ENCODE peak calls at places on chromosomes 5 and 9, in six cellular contexts. One of them, this sample, is unnamed. For H3K4me1, the result is how much of the 10 kb centered on the place peaks cover.

GRCh38 chr5:33441241-33441844 is 578 bp downstream of the TARS1 start:
- DNase-seq in HepG2: peak
- DNase-seq in A549: peak
- DNase-seq in K562: peak
- DNase-seq in SK-N-SH: peak
- DNase-seq in IMR-90: peak
- DNase-seq in this sample: no peak

GRCh38 chr9:99167120-99167519 is 54.6 kb downstream of the ALG2 start:
- DNase-seq in HepG2: no peak
- DNase-seq in A549: no peak
- DNase-seq in K562: peak
- DNase-seq in SK-N-SH: no peak
- DNase-seq in IMR-90: no peak
- DNase-seq in this sample: no peak

GRCh38 chr5:115577329-115577728 is 24.9 kb downstream of the TICAM2 start:
- DNase-seq in HepG2: no peak
- DNase-seq in A549: no peak
- DNase-seq in K562: no peak
- DNase-seq in SK-N-SH: no peak
- DNase-seq in IMR-90: no peak
- DNase-seq in this sample: no peak

GRCh38 chr5:112059601-112060135 is 302.7 kb upstream of the NREP start:
- DNase-seq in HepG2: no peak
- DNase-seq in A549: no peak
- DNase-seq in K562: no peak
- DNase-seq in SK-N-SH: peak
- DNase-seq in IMR-90: no peak
- DNase-seq in this sample: no peak

GRCh38 chr5:26563979-26564378 is 474.4 kb downstream of the CDH9 start:
- DNase-seq in HepG2: no peak
- DNase-seq in A549: no peak
- DNase-seq in K562: no peak
- DNase-seq in SK-N-SH: no peak
- DNase-seq in IMR-90: no peak
- DNase-seq in this sample: no peak

GRCh38 chr5:161547573-161548471 is 1.3 kb upstream of the GABRB2 start:
- DNase-seq in HepG2: no peak
- DNase-seq in A549: peak
- DNase-seq in K562: no peak
- DNase-seq in SK-N-SH: peak
- DNase-seq in IMR-90: no peak
- DNase-seq in this sample: peak

GRCh38 chr5:176383248-176383905 is 5.0 kb downstream of the NOP16 start:
- DNase-seq in HepG2: no peak
- DNase-seq in A549: no peak
- DNase-seq in K562: no peak
- DNase-seq in SK-N-SH: no peak
- DNase-seq in IMR-90: no peak
- DNase-seq in this sample: no peak

GRCh38 chr5:123496892-123497291 is 15.1 kb upstream of the CSNK1G3 start:
- DNase-seq in HepG2: no peak
- DNase-seq in A549: no peak
- DNase-seq in K562: no peak
- DNase-seq in SK-N-SH: no peak
- DNase-seq in IMR-90: peak
- DNase-seq in this sample: no peak

GRCh38 chr5:6736106-6736505 is 22.9 kb downstream of the TENT4A start:
- DNase-seq in HepG2: no peak
- DNase-seq in A549: no peak
- DNase-seq in K562: no peak
- DNase-seq in SK-N-SH: no peak
- DNase-seq in IMR-90: no peak
- DNase-seq in this sample: no peak

DNA sequence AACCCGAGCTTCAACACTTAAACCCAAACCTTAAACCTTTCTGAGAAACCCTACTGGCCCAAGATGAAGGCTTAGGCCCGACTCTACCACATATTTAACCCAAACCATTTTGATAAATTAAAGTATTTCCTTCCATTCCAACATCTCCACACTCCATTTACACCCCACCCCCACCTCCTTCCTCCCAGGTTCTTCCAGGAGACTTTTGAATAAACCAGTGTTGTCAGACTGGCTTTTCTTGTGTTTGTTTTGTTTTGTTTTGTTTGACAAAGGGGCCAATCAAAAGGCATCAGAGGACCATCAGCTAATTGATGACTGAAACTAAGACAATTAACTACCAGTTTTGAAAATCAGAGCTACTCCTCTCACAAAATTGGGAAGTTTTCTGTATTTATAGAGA is 4.6 kb upstream of the ZNF608 start:
- DNase-seq in HepG2: no peak
- DNase-seq in A549: no peak
- DNase-seq in K562: no peak
- DNase-seq in SK-N-SH: no peak
- DNase-seq in IMR-90: no peak
- DNase-seq in this sample: no peak
- H3K4me1 ChIP-seq in HepG2: under half
- H3K4me1 ChIP-seq in A549: under half
- H3K4me1 ChIP-seq in K562: under half
- H3K4me1 ChIP-seq in SK-N-SH: under half
- H3K4me1 ChIP-seq in IMR-90: under half
- H3K4me1 ChIP-seq in this sample: under half

DNA sequence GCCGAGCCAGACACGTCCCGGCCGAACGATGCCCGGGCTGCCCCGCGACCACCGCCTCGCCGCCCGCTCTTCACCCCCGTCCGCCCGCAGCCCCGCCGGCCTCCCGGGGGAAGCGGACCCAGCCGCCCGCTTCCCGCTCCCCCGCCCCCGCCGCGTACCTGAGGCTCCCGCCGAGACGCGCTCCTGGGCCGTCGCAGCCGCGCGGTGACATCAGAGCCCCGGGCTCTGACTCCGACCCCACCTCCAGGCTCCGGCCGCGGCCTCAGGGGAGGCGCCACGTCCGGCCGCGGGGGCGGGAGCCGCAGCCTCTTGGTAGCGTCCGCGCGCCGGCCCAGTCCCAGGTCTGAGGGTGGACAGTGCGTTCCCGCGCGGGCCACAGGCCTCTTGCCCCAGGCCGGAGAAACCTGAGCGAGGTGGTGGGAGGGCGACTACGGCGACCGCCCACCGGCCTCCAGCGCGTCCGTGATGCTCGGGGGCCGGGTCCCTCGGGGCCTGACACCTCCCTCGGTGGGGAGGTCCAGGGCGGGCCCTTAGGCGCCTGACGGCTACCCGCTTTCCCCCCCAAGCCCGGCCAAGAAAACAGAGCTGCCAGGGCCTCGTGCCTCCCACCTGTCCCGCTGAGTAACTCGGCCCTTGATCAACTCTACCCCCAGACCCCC is at the start of gene SHROOM1:
- DNase-seq in HepG2: peak
- DNase-seq in A549: peak
- DNase-seq in K562: peak
- DNase-seq in SK-N-SH: peak
- DNase-seq in IMR-90: peak
- DNase-seq in this sample: no peak
- TF ChIP-seq RFX5 in HepG2: no peak
- TF ChIP-seq RFX5 in A549: no peak
- TF ChIP-seq RFX5 in K562: no peak
- TF ChIP-seq RFX5 in SK-N-SH: no peak
- TF ChIP-seq RFX5 in IMR-90: no peak
- TF ChIP-seq RFX5 in this sample: no peak

GRCh38 chr5:67409342-67409741 is 212.7 kb upstream of the CD180 start:
- DNase-seq in HepG2: no peak
- DNase-seq in A549: no peak
- DNase-seq in K562: no peak
- DNase-seq in SK-N-SH: no peak
- DNase-seq in IMR-90: no peak
- DNase-seq in this sample: no peak
- TF ChIP-seq RAD21 in HepG2: no peak
- TF ChIP-seq RAD21 in A549: no peak
- TF ChIP-seq RAD21 in K562: no peak
- TF ChIP-seq RAD21 in SK-N-SH: no peak
- TF ChIP-seq RAD21 in IMR-90: no peak
- TF ChIP-seq RAD21 in this sample: no peak

GRCh38 chr5:126848253-126848652 is 71.3 kb downstream of the LMNB1 start:
- DNase-seq in HepG2: no peak
- DNase-seq in A549: no peak
- DNase-seq in K562: no peak
- DNase-seq in SK-N-SH: no peak
- DNase-seq in IMR-90: no peak
- DNase-seq in this sample: no peak
- H3K4me1 ChIP-seq in HepG2: under half
- H3K4me1 ChIP-seq in A549: under half
- H3K4me1 ChIP-seq in K562: under half
- H3K4me1 ChIP-seq in SK-N-SH: under half
- H3K4me1 ChIP-seq in IMR-90: under half
- H3K4me1 ChIP-seq in this sample: under half

GRCh38 chr5:67246546-67246945 is 49.9 kb upstream of the CD180 start:
- DNase-seq in HepG2: no peak
- DNase-seq in A549: no peak
- DNase-seq in K562: no peak
- DNase-seq in SK-N-SH: no peak
- DNase-seq in IMR-90: no peak
- DNase-seq in this sample: no peak
- TF ChIP-seq RFX5 in HepG2: no peak
- TF ChIP-seq RFX5 in A549: no peak
- TF ChIP-seq RFX5 in K562: no peak
- TF ChIP-seq RFX5 in SK-N-SH: no peak
- TF ChIP-seq RFX5 in IMR-90: no peak
- TF ChIP-seq RFX5 in this sample: no peak

GRCh38 chr9:108142142-108142503 is 652.6 kb upstream of the KLF4 start:
- DNase-seq in HepG2: no peak
- DNase-seq in A549: no peak
- DNase-seq in K562: no peak
- DNase-seq in SK-N-SH: no peak
- DNase-seq in IMR-90: no peak
- DNase-seq in this sample: no peak

GRCh38 chr9:108139900-108140299 is 650.3 kb upstream of the KLF4 start:
- DNase-seq in HepG2: no peak
- DNase-seq in A549: no peak
- DNase-seq in K562: no peak
- DNase-seq in SK-N-SH: no peak
- DNase-seq in IMR-90: no peak
- DNase-seq in this sample: no peak

GRCh38 chr9:108142504-108143201 is 653.1 kb upstream of the KLF4 start:
- DNase-seq in HepG2: no peak
- DNase-seq in A549: no peak
- DNase-seq in K562: no peak
- DNase-seq in SK-N-SH: no peak
- DNase-seq in IMR-90: peak
- DNase-seq in this sample: peak
- TF ChIP-seq RAD21 in HepG2: no peak
- TF ChIP-seq RAD21 in A549: no peak
- TF ChIP-seq RAD21 in K562: no peak
- TF ChIP-seq RAD21 in SK-N-SH: no peak
- TF ChIP-seq RAD21 in IMR-90: no peak
- TF ChIP-seq RAD21 in this sample: no peak

DNA sequence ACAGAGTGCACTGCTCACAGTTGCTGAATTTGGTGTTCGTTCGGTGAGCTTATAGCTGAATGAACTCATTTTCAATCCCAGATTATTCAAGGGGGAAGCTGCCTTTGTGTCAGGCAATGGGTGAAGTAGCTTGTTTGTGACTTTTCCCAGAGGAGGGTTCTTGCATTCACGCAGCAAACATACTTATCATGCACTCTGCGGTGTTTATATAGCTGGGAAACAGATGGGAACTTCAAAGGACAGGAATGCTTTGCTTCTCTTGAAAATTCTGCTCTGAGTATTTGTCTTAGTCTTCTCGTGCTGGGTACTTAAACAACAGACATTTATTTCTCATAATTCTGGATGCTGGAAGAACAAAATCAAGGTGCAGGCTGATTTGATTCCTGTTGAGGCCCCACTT is 64.7 kb upstream of the ABCA1 start:
- DNase-seq in HepG2: peak
- DNase-seq in A549: no peak
- DNase-seq in K562: no peak
- DNase-seq in SK-N-SH: no peak
- DNase-seq in IMR-90: peak
- DNase-seq in this sample: no peak
- H3K4me1 ChIP-seq in HepG2: under half
- H3K4me1 ChIP-seq in A549: under half
- H3K4me1 ChIP-seq in K562: under half
- H3K4me1 ChIP-seq in SK-N-SH: under half
- H3K4me1 ChIP-seq in IMR-90: under half
- H3K4me1 ChIP-seq in this sample: under half